ENCODE peak calls at places on chromosomes 16 and 17, in ten cellular contexts. One of them, this sample, is unnamed.

GRCh38 chr17:17129466-17129865 is 76.7 kb downstream of the PLD6 start:
- DNase-seq in stimulated activated CD8-positive, alpha-beta memory T cell treated with anti-CD3 and anti-CD28 coated beads, Interleukin-4, amount 100 ng/mL, for 1 hour: no peak
- DNase-seq in lower lobe of right lung: peak
- DNase-seq in GM13977: no peak
- DNase-seq in activated T-cell treated with anti-CD3 and anti-CD28 coated beads for 24 hours: no peak
- DNase-seq in activated gamma-delta T cell treated with anti-CD3 and anti-CD28 coated beads, Interleukin-2, amount 50 U/mL, for 16 hours: no peak
- DNase-seq in renal cortical epithelial cell: no peak
- DNase-seq in iris pigment epithelial cell: no peak
- DNase-seq in stimulated activated CD4-positive, alpha-beta T cell treated with anti-CD3 and anti-CD28 coated beads, Interleukin-2, amount 100 ng/mL, for 24 hours: no peak
- DNase-seq in SHP77: peak
- DNase-seq in this sample: no peak

GRCh38 chr17:41880130-41880529 is 14.9 kb upstream of the KLHL11 start:
- DNase-seq in GM13977: no peak
- DNase-seq in stimulated activated CD8-positive, alpha-beta memory T cell treated with anti-CD3 and anti-CD28 coated beads, Interleukin-4, amount 100 ng/mL, for 1 hour: no peak
- DNase-seq in iris pigment epithelial cell: no peak
- DNase-seq in activated gamma-delta T cell treated with anti-CD3 and anti-CD28 coated beads, Interleukin-2, amount 50 U/mL, for 16 hours: no peak
- DNase-seq in stimulated activated CD4-positive, alpha-beta T cell treated with anti-CD3 and anti-CD28 coated beads, Interleukin-2, amount 100 ng/mL, for 24 hours: no peak
- DNase-seq in lower lobe of right lung: no peak
- DNase-seq in renal cortical epithelial cell: no peak
- DNase-seq in activated T-cell treated with anti-CD3 and anti-CD28 coated beads for 24 hours: no peak
- DNase-seq in SHP77: no peak
- DNase-seq in this sample: no peak

GRCh38 chr17:57570740-57571344 is 174.3 kb downstream of the CCDC182 start:
- DNase-seq in stimulated activated CD8-positive, alpha-beta memory T cell treated with anti-CD3 and anti-CD28 coated beads, Interleukin-4, amount 100 ng/mL, for 1 hour: no peak
- DNase-seq in renal cortical epithelial cell: no peak
- DNase-seq in GM13977: no peak
- DNase-seq in stimulated activated CD4-positive, alpha-beta T cell treated with anti-CD3 and anti-CD28 coated beads, Interleukin-2, amount 100 ng/mL, for 24 hours: no peak
- DNase-seq in activated T-cell treated with anti-CD3 and anti-CD28 coated beads for 24 hours: no peak
- DNase-seq in activated gamma-delta T cell treated with anti-CD3 and anti-CD28 coated beads, Interleukin-2, amount 50 U/mL, for 16 hours: no peak
- DNase-seq in iris pigment epithelial cell: no peak
- DNase-seq in lower lobe of right lung: no peak
- DNase-seq in SHP77: peak
- DNase-seq in this sample: no peak

GRCh38 chr16:54699656-54700055 is 231.0 kb upstream of the IRX5 start:
- DNase-seq in lower lobe of right lung: no peak
- DNase-seq in GM13977: no peak
- DNase-seq in stimulated activated CD4-positive, alpha-beta T cell treated with anti-CD3 and anti-CD28 coated beads, Interleukin-2, amount 100 ng/mL, for 24 hours: no peak
- DNase-seq in activated gamma-delta T cell treated with anti-CD3 and anti-CD28 coated beads, Interleukin-2, amount 50 U/mL, for 16 hours: no peak
- DNase-seq in SHP77: no peak
- DNase-seq in iris pigment epithelial cell: no peak
- DNase-seq in activated T-cell treated with anti-CD3 and anti-CD28 coated beads for 24 hours: no peak
- DNase-seq in renal cortical epithelial cell: no peak
- DNase-seq in stimulated activated CD8-positive, alpha-beta memory T cell treated with anti-CD3 and anti-CD28 coated beads, Interleukin-4, amount 100 ng/mL, for 1 hour: no peak
- DNase-seq in this sample: no peak

GRCh38 chr17:29682987-29683386 is 60.3 kb upstream of the CORO6 start:
- DNase-seq in activated gamma-delta T cell treated with anti-CD3 and anti-CD28 coated beads, Interleukin-2, amount 50 U/mL, for 16 hours: no peak
- DNase-seq in lower lobe of right lung: no peak
- DNase-seq in iris pigment epithelial cell: no peak
- DNase-seq in stimulated activated CD4-positive, alpha-beta T cell treated with anti-CD3 and anti-CD28 coated beads, Interleukin-2, amount 100 ng/mL, for 24 hours: no peak
- DNase-seq in stimulated activated CD8-positive, alpha-beta memory T cell treated with anti-CD3 and anti-CD28 coated beads, Interleukin-4, amount 100 ng/mL, for 1 hour: no peak
- DNase-seq in SHP77: no peak
- DNase-seq in renal cortical epithelial cell: peak
- DNase-seq in GM13977: no peak
- DNase-seq in activated T-cell treated with anti-CD3 and anti-CD28 coated beads for 24 hours: no peak
- DNase-seq in this sample: peak

GRCh38 chr17:4947010-4947410 is 1.3 kb downstream of the PFN1 start:
- DNase-seq in activated gamma-delta T cell treated with anti-CD3 and anti-CD28 coated beads, Interleukin-2, amount 50 U/mL, for 16 hours: no peak
- DNase-seq in iris pigment epithelial cell: no peak
- DNase-seq in stimulated activated CD8-positive, alpha-beta memory T cell treated with anti-CD3 and anti-CD28 coated beads, Interleukin-4, amount 100 ng/mL, for 1 hour: no peak
- DNase-seq in activated T-cell treated with anti-CD3 and anti-CD28 coated beads for 24 hours: no peak
- DNase-seq in renal cortical epithelial cell: no peak
- DNase-seq in stimulated activated CD4-positive, alpha-beta T cell treated with anti-CD3 and anti-CD28 coated beads, Interleukin-2, amount 100 ng/mL, for 24 hours: no peak
- DNase-seq in SHP77: no peak
- DNase-seq in GM13977: no peak
- DNase-seq in lower lobe of right lung: no peak
- DNase-seq in this sample: no peak

GRCh38 chr17:69949931-69950330 is 125.1 kb upstream of the KCNJ16 start:
- DNase-seq in lower lobe of right lung: no peak
- DNase-seq in iris pigment epithelial cell: no peak
- DNase-seq in renal cortical epithelial cell: no peak
- DNase-seq in GM13977: no peak
- DNase-seq in activated gamma-delta T cell treated with anti-CD3 and anti-CD28 coated beads, Interleukin-2, amount 50 U/mL, for 16 hours: no peak
- DNase-seq in stimulated activated CD4-positive, alpha-beta T cell treated with anti-CD3 and anti-CD28 coated beads, Interleukin-2, amount 100 ng/mL, for 24 hours: no peak
- DNase-seq in SHP77: peak
- DNase-seq in stimulated activated CD8-positive, alpha-beta memory T cell treated with anti-CD3 and anti-CD28 coated beads, Interleukin-4, amount 100 ng/mL, for 1 hour: no peak
- DNase-seq in activated T-cell treated with anti-CD3 and anti-CD28 coated beads for 24 hours: no peak
- DNase-seq in this sample: no peak

GRCh38 chr16:1331712-1332617 is 1.5 kb upstream of the BAIAP3 start:
- DNase-seq in lower lobe of right lung: peak
- DNase-seq in iris pigment epithelial cell: peak
- DNase-seq in activated gamma-delta T cell treated with anti-CD3 and anti-CD28 coated beads, Interleukin-2, amount 50 U/mL, for 16 hours: no peak
- DNase-seq in renal cortical epithelial cell: peak
- DNase-seq in stimulated activated CD8-positive, alpha-beta memory T cell treated with anti-CD3 and anti-CD28 coated beads, Interleukin-4, amount 100 ng/mL, for 1 hour: peak
- DNase-seq in GM13977: peak
- DNase-seq in SHP77: peak
- DNase-seq in stimulated activated CD4-positive, alpha-beta T cell treated with anti-CD3 and anti-CD28 coated beads, Interleukin-2, amount 100 ng/mL, for 24 hours: no peak
- DNase-seq in activated T-cell treated with anti-CD3 and anti-CD28 coated beads for 24 hours: no peak
- DNase-seq in this sample: peak

GRCh38 chr17:50959341-50959740 is 93.2 kb upstream of the TOB1 start:
- DNase-seq in stimulated activated CD4-positive, alpha-beta T cell treated with anti-CD3 and anti-CD28 coated beads, Interleukin-2, amount 100 ng/mL, for 24 hours: no peak
- DNase-seq in SHP77: no peak
- DNase-seq in lower lobe of right lung: no peak
- DNase-seq in iris pigment epithelial cell: no peak
- DNase-seq in stimulated activated CD8-positive, alpha-beta memory T cell treated with anti-CD3 and anti-CD28 coated beads, Interleukin-4, amount 100 ng/mL, for 1 hour: no peak
- DNase-seq in activated gamma-delta T cell treated with anti-CD3 and anti-CD28 coated beads, Interleukin-2, amount 50 U/mL, for 16 hours: no peak
- DNase-seq in renal cortical epithelial cell: no peak
- DNase-seq in activated T-cell treated with anti-CD3 and anti-CD28 coated beads for 24 hours: no peak
- DNase-seq in GM13977: no peak
- DNase-seq in this sample: no peak

GRCh38 chr17:55259684-55260111 is 5.1 kb upstream of the HLF start:
- DNase-seq in renal cortical epithelial cell: no peak
- DNase-seq in activated T-cell treated with anti-CD3 and anti-CD28 coated beads for 24 hours: no peak
- DNase-seq in stimulated activated CD8-positive, alpha-beta memory T cell treated with anti-CD3 and anti-CD28 coated beads, Interleukin-4, amount 100 ng/mL, for 1 hour: no peak
- DNase-seq in stimulated activated CD4-positive, alpha-beta T cell treated with anti-CD3 and anti-CD28 coated beads, Interleukin-2, amount 100 ng/mL, for 24 hours: no peak
- DNase-seq in SHP77: no peak
- DNase-seq in iris pigment epithelial cell: no peak
- DNase-seq in lower lobe of right lung: no peak
- DNase-seq in activated gamma-delta T cell treated with anti-CD3 and anti-CD28 coated beads, Interleukin-2, amount 50 U/mL, for 16 hours: no peak
- DNase-seq in GM13977: no peak
- DNase-seq in this sample: no peak

GRCh38 chr17:65228287-65228686 is 91.1 kb downstream of the RGS9 start:
- DNase-seq in SHP77: no peak
- DNase-seq in iris pigment epithelial cell: no peak
- DNase-seq in activated T-cell treated with anti-CD3 and anti-CD28 coated beads for 24 hours: no peak
- DNase-seq in activated gamma-delta T cell treated with anti-CD3 and anti-CD28 coated beads, Interleukin-2, amount 50 U/mL, for 16 hours: no peak
- DNase-seq in renal cortical epithelial cell: no peak
- DNase-seq in GM13977: no peak
- DNase-seq in lower lobe of right lung: no peak
- DNase-seq in stimulated activated CD4-positive, alpha-beta T cell treated with anti-CD3 and anti-CD28 coated beads, Interleukin-2, amount 100 ng/mL, for 24 hours: no peak
- DNase-seq in stimulated activated CD8-positive, alpha-beta memory T cell treated with anti-CD3 and anti-CD28 coated beads, Interleukin-4, amount 100 ng/mL, for 1 hour: no peak
- DNase-seq in this sample: no peak

GRCh38 chr17:40061532-40062038 is 1.2 kb upstream of the THRA start:
- DNase-seq in renal cortical epithelial cell: no peak
- DNase-seq in SHP77: no peak
- DNase-seq in iris pigment epithelial cell: no peak
- DNase-seq in activated gamma-delta T cell treated with anti-CD3 and anti-CD28 coated beads, Interleukin-2, amount 50 U/mL, for 16 hours: no peak
- DNase-seq in lower lobe of right lung: peak
- DNase-seq in GM13977: no peak
- DNase-seq in stimulated activated CD4-positive, alpha-beta T cell treated with anti-CD3 and anti-CD28 coated beads, Interleukin-2, amount 100 ng/mL, for 24 hours: no peak
- DNase-seq in activated T-cell treated with anti-CD3 and anti-CD28 coated beads for 24 hours: no peak
- DNase-seq in stimulated activated CD8-positive, alpha-beta memory T cell treated with anti-CD3 and anti-CD28 coated beads, Interleukin-4, amount 100 ng/mL, for 1 hour: no peak
- DNase-seq in this sample: no peak

GRCh38 chr17:83174859-83175550 is 95.6 kb downstream of the METRNL start:
- DNase-seq in activated gamma-delta T cell treated with anti-CD3 and anti-CD28 coated beads, Interleukin-2, amount 50 U/mL, for 16 hours: no peak
- DNase-seq in stimulated activated CD4-positive, alpha-beta T cell treated with anti-CD3 and anti-CD28 coated beads, Interleukin-2, amount 100 ng/mL, for 24 hours: no peak
- DNase-seq in GM13977: peak
- DNase-seq in lower lobe of right lung: no peak
- DNase-seq in iris pigment epithelial cell: no peak
- DNase-seq in stimulated activated CD8-positive, alpha-beta memory T cell treated with anti-CD3 and anti-CD28 coated beads, Interleukin-4, amount 100 ng/mL, for 1 hour: no peak
- DNase-seq in activated T-cell treated with anti-CD3 and anti-CD28 coated beads for 24 hours: no peak
- DNase-seq in SHP77: no peak
- DNase-seq in renal cortical epithelial cell: no peak
- DNase-seq in this sample: no peak

GRCh38 chr17:7789131-7789530 is 44.9 kb upstream of the KDM6B start:
- DNase-seq in activated T-cell treated with anti-CD3 and anti-CD28 coated beads for 24 hours: no peak
- DNase-seq in stimulated activated CD8-positive, alpha-beta memory T cell treated with anti-CD3 and anti-CD28 coated beads, Interleukin-4, amount 100 ng/mL, for 1 hour: no peak
- DNase-seq in GM13977: no peak
- DNase-seq in stimulated activated CD4-positive, alpha-beta T cell treated with anti-CD3 and anti-CD28 coated beads, Interleukin-2, amount 100 ng/mL, for 24 hours: no peak
- DNase-seq in activated gamma-delta T cell treated with anti-CD3 and anti-CD28 coated beads, Interleukin-2, amount 50 U/mL, for 16 hours: no peak
- DNase-seq in iris pigment epithelial cell: no peak
- DNase-seq in lower lobe of right lung: no peak
- DNase-seq in renal cortical epithelial cell: no peak
- DNase-seq in SHP77: no peak
- DNase-seq in this sample: no peak

GRCh38 chr17:18247613-18248001 is 10.9 kb downstream of the FLII start:
- DNase-seq in SHP77: no peak
- DNase-seq in iris pigment epithelial cell: no peak
- DNase-seq in activated T-cell treated with anti-CD3 and anti-CD28 coated beads for 24 hours: no peak
- DNase-seq in renal cortical epithelial cell: no peak
- DNase-seq in stimulated activated CD4-positive, alpha-beta T cell treated with anti-CD3 and anti-CD28 coated beads, Interleukin-2, amount 100 ng/mL, for 24 hours: no peak
- DNase-seq in activated gamma-delta T cell treated with anti-CD3 and anti-CD28 coated beads, Interleukin-2, amount 50 U/mL, for 16 hours: no peak
- DNase-seq in lower lobe of right lung: no peak
- DNase-seq in GM13977: no peak
- DNase-seq in stimulated activated CD8-positive, alpha-beta memory T cell treated with anti-CD3 and anti-CD28 coated beads, Interleukin-4, amount 100 ng/mL, for 1 hour: no peak
- DNase-seq in this sample: no peak

GRCh38 chr16:72877374-72878028 is 170.4 kb downstream of the ZFHX3 start:
- DNase-seq in lower lobe of right lung: no peak
- DNase-seq in iris pigment epithelial cell: peak
- DNase-seq in renal cortical epithelial cell: peak
- DNase-seq in GM13977: no peak
- DNase-seq in SHP77: no peak
- DNase-seq in activated gamma-delta T cell treated with anti-CD3 and anti-CD28 coated beads, Interleukin-2, amount 50 U/mL, for 16 hours: no peak
- DNase-seq in stimulated activated CD4-positive, alpha-beta T cell treated with anti-CD3 and anti-CD28 coated beads, Interleukin-2, amount 100 ng/mL, for 24 hours: no peak
- DNase-seq in stimulated activated CD8-positive, alpha-beta memory T cell treated with anti-CD3 and anti-CD28 coated beads, Interleukin-4, amount 100 ng/mL, for 1 hour: no peak
- DNase-seq in activated T-cell treated with anti-CD3 and anti-CD28 coated beads for 24 hours: no peak
- DNase-seq in this sample: no peak

GRCh38 chr16:50853329-50853728 is 111.4 kb downstream of the CYLD start:
- DNase-seq in SHP77: no peak
- DNase-seq in renal cortical epithelial cell: no peak
- DNase-seq in activated T-cell treated with anti-CD3 and anti-CD28 coated beads for 24 hours: no peak
- DNase-seq in stimulated activated CD8-positive, alpha-beta memory T cell treated with anti-CD3 and anti-CD28 coated beads, Interleukin-4, amount 100 ng/mL, for 1 hour: no peak
- DNase-seq in iris pigment epithelial cell: no peak
- DNase-seq in activated gamma-delta T cell treated with anti-CD3 and anti-CD28 coated beads, Interleukin-2, amount 50 U/mL, for 16 hours: no peak
- DNase-seq in stimulated activated CD4-positive, alpha-beta T cell treated with anti-CD3 and anti-CD28 coated beads, Interleukin-2, amount 100 ng/mL, for 24 hours: no peak
- DNase-seq in GM13977: no peak
- DNase-seq in lower lobe of right lung: no peak
- DNase-seq in this sample: no peak